ENCODE peak calls at places on chromosomes 12 and 14, in eight cellular contexts. V is endothelial cell of umbilical vein, O is suprapubic skin, A is A549, N is sigmoid colon, M is stomach, F is heart left ventricle, Z is lower leg skin. G is an unnamed sample.
A peak's percentile ranks its signal among the peaks of the same experiment; 100 is the strongest.

GRCh38 chr14:24851837-24852236 is 198.1 kb downstream of the STXBP6 start:
- DNase-seq in V (no peak), A (no peak), F (no peak), Z (no peak), M (no peak), O (no peak), N (no peak), G (no peak)

GRCh38 chr14:52700701-52701172 is 5.4 kb upstream of the ERO1A start:
- DNase-seq in V (peak; percentile 79), Z (no peak), M (no peak), F (no peak), O (no peak), N (no peak), A (peak; percentile 47), G (no peak)

GRCh38 chr14:52129733-52130132 is 60.9 kb upstream of the NID2 start:
- DNase-seq in V (no peak), F (no peak), A (no peak), Z (no peak), O (no peak), N (peak; percentile 75), M (no peak), G (no peak)

GRCh38 chr12:116537149-116537904 is 21.9 kb upstream of the MAP1LC3B2 start:
- DNase-seq in A (no peak), F (no peak), M (no peak), Z (no peak), O (no peak), N (no peak), V (no peak), G (no peak)

GRCh38 chr14:56805992-56806737 is 4.1 kb downstream of the OTX2 start:
- DNase-seq in M (no peak), Z (no peak), V (no peak), N (no peak), O (no peak), A (no peak), F (no peak), G (no peak)

GRCh38 chr12:108831309-108831991 is 25.9 kb downstream of the SSH1 start:
- DNase-seq in O (no peak), Z (no peak), N (no peak), F (no peak), M (no peak), V (no peak), A (no peak), G (peak; percentile 34)

GRCh38 chr14:24700511-24700910 is 66.5 kb upstream of the GZMB start:
- DNase-seq in M (no peak), A (no peak), Z (no peak), F (no peak), N (no peak), V (no peak), O (no peak), G (no peak)

GRCh38 chr12:4736048-4736447 is 15.8 kb downstream of the GALNT8 start:
- DNase-seq in M (no peak), F (no peak), V (no peak), Z (no peak), N (no peak), A (no peak), O (no peak), G (no peak)

GRCh38 chr12:42790761-42791151 is 201.2 kb upstream of the PRICKLE1 start:
- DNase-seq in Z (no peak), V (peak; percentile 96), A (peak; percentile 53), M (no peak), N (no peak), F (no peak), O (no peak), G (no peak)

GRCh38 chr12:1130164-1130563 is 139.1 kb downstream of the ERC1 start:
- DNase-seq in V (peak; percentile 72), F (no peak), Z (no peak), M (peak; percentile 81), A (peak; percentile 53), O (no peak), N (no peak), G (no peak)

GRCh38 chr14:100764716-100765115 is 38.0 kb downstream of the DLK1 start:
- DNase-seq in F (no peak), O (no peak), N (peak; percentile 39), A (no peak), V (no peak), Z (no peak), M (no peak), G (no peak)

GRCh38 chr12:21502164-21502496 is 541 bp downstream of the GOLT1B start:
- DNase-seq in N (peak; percentile 66), A (peak; percentile 24), O (no peak), Z (peak; percentile 21), F (peak; percentile 28), M (peak; percentile 26), V (peak; percentile 55), G (no peak)

GRCh38 chr14:76257111-76257803 is 105.5 kb downstream of the GPATCH2L start:
- DNase-seq in M (no peak), F (no peak), Z (no peak), O (no peak), A (no peak), N (no peak), V (no peak), G (no peak)

GRCh38 chr14:101005447-101005846 is 101.9 kb upstream of the RTL1 start:
- DNase-seq in V (no peak), Z (peak; percentile 31), F (peak; percentile 65), O (peak; percentile 59), A (no peak), N (peak; percentile 71), M (no peak), G (peak; percentile 74)

GRCh38 chr12:63905523-63905922 is 61.0 kb downstream of the SRGAP1 start:
- DNase-seq in F (no peak), Z (no peak), M (no peak), V (no peak), A (peak; percentile 33), N (no peak), O (no peak), G (no peak)

GRCh38 chr14:55867726-55868125 is 250.5 kb upstream of the PELI2 start:
- DNase-seq in A (no peak), O (no peak), M (no peak), V (peak; percentile 57), Z (no peak), N (no peak), F (no peak), G (no peak)

GRCh38 chr14:44961730-44962572 is at the start of the genes KLHL28 and TOGARAM1:
- DNase-seq in V (peak; percentile 100), A (peak; percentile 100), O (peak; percentile 99), F (peak; percentile 98), Z (peak; percentile 100), N (peak; percentile 99), M (peak; percentile 98), G (peak; percentile 98)
- TF ChIP-seq POLR2A in V (peak; percentile 95), A (peak; percentile 87), O (peak; percentile 36), F (peak; percentile 88), Z (no peak), N (peak; percentile 90), M (peak; percentile 67), G (no peak)

GRCh38 chr12:27527512-27527911 is 3.5 kb downstream of the PPFIBP1 start:
- DNase-seq in V (no peak), F (no peak), M (no peak), N (no peak), Z (no peak), A (no peak), O (no peak), G (no peak)
- TF ChIP-seq POLR2A in V (no peak), F (no peak), M (no peak), N (no peak), Z (no peak), A (no peak), O (no peak), G (no peak)

DNA sequence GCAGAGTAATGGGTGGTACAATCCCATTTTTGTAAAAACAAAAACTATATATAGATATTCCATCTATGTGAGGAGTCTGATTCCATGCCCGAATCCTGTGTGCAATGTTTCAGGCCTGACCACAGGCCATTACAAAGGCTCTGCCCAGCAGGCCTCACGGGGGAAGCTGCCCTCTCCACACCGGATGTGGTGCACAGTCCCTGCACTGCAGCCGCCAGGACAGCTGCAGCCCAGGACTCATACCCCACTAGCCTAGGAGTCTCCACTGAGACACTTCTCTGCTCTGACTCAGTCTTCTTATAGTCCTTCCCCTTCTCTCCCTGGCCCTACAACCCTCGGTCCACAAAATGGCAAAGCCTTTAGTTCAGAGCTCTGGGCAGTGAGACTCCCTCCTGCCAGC is 190.4 kb downstream of the PPM1H start:
- DNase-seq in M (no peak), N (no peak), V (no peak), A (no peak), Z (no peak), O (no peak), F (peak; percentile 42), G (peak; percentile 78)
- TF ChIP-seq POLR2A in M (no peak), N (no peak), V (no peak), A (no peak), Z (no peak), O (no peak), F (no peak), G (no peak)

DNA sequence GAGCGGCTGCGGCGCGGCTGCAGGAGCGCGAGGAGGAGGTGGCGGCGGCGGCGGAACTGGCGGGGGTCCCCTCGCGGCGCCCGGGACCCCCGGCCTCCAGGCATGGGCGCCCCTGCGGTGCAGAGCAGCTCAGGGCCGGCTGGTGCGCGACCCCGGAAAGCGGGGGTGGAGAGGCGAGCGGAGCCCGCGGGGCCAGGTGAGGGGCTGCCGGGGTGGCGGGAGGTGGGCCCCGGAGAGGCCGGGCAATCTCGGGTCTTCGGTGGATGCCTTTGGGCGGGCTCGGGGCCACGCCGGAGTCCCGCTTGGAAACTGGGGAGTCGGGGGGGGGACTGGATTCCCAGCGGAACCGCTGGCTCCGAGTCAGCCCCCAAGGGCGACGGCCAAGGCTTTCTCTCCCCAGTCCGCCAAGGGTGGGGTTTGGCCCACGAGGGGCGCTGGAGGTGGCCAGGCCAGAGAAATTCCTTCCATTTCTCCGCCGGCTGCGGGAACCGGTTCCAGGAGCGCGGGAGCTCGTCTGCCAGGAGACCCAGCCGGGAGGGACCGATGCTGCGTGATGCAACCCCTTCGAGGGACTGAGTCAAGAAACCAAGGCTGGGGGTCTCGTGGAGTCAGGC is 13.9 kb upstream of the NR4A1 start:
- DNase-seq in O (peak; percentile 94), N (peak; percentile 94), M (peak; percentile 54), V (no peak), Z (no peak), F (peak; percentile 70), A (no peak), G (peak; percentile 84)
- TF ChIP-seq POLR2A in O (no peak), N (no peak), M (no peak), V (no peak), Z (no peak), F (no peak), A (no peak), G (no peak)